ENCODE peak calls at places on chromosome 7, in four cellular contexts. M is IMR-90, E is heart right ventricle, S is Panc1. U is an unnamed sample. For H3K9me3 and H3K4me1, the result is how much of the 10 kb centered on the place peaks cover.

GRCh38 chr7:28155964-28156363 is 24.6 kb downstream of the JAZF1 start:
- DNase-seq in E (no peak), S (no peak), M (peak), U (no peak)

GRCh38 chr7:124752310-124752709 is 13.3 kb downstream of the GPR37 start:
- DNase-seq in M (peak), E (no peak), S (no peak), U (no peak)

GRCh38 chr7:99601656-99602310 is 3.7 kb downstream of the TMEM225B start:
- DNase-seq in M (no peak), E (no peak), S (no peak), U (no peak)

GRCh38 chr7:104341545-104341944 is 13.1 kb downstream of the LHFPL3 start:
- DNase-seq in S (no peak), E (no peak), M (no peak), U (no peak)

GRCh38 chr7:121608785-121609184 is 212.7 kb upstream of the FAM3C start:
- DNase-seq in S (no peak), M (no peak), E (no peak), U (no peak)

GRCh38 chr7:45212606-45213005 is 55.0 kb downstream of the RAMP3 start:
- DNase-seq in M (no peak), E (no peak), S (no peak), U (no peak)

GRCh38 chr7:95545007-95545615 is 51.2 kb downstream of the PDK4 start:
- DNase-seq in M (peak), S (peak), E (peak), U (peak)

GRCh38 chr7:41869091-41869490 is 166.2 kb upstream of the INHBA start:
- DNase-seq in M (peak), S (no peak), E (no peak), U (peak)

GRCh38 chr7:46494026-46494425 is 573.0 kb upstream of the IGFBP3 start:
- DNase-seq in M (peak), E (no peak), S (no peak), U (no peak)

GRCh38 chr7:134174797-134175261 is 47.7 kb downstream of the LRGUK start:
- DNase-seq in S (peak), M (peak), E (no peak), U (no peak)

GRCh38 chr7:151053091-151053490 is 4.6 kb downstream of the CDK5 start:
- DNase-seq in S (no peak), E (no peak), M (no peak), U (no peak)

GRCh38 chr7:150405584-150406310 is 26.6 kb downstream of the ZNF775 start:
- DNase-seq in S (no peak), E (no peak), M (peak), U (no peak)

GRCh38 chr7:149624006-149624405 is 126.4 kb upstream of the ZNF746 start:
- DNase-seq in E (no peak), S (no peak), M (peak), U (peak)

GRCh38 chr7:152897401-152897800 is 137.8 kb downstream of the ACTR3B start:
- DNase-seq in S (no peak), M (no peak), E (no peak), U (no peak)

GRCh38 chr7:97298561-97298960 is 181.1 kb downstream of the SDHAF3 start:
- DNase-seq in S (no peak), E (no peak), M (no peak), U (no peak)

GRCh38 chr7:749121-749520 is 22.0 kb upstream of the PRKAR1B start:
- DNase-seq in S (no peak), M (no peak), E (no peak), U (peak)

GRCh38 chr7:154853063-154853726 is 149.7 kb downstream of the PAXIP1 start:
- DNase-seq in S (no peak), E (no peak), M (no peak), U (no peak)

GRCh38 chr7:107355616-107356015 is 114.2 kb upstream of the GPR22 start:
- DNase-seq in S (no peak), E (no peak), M (peak), U (no peak)

GRCh38 chr7:1598286-1598685 is 28.5 kb upstream of the PSMG3 start:
- DNase-seq in S (no peak), M (no peak), E (no peak), U (no peak)

GRCh38 chr7:32587431-32587948 is 92.2 kb downstream of the AVL9 start:
- DNase-seq in S (peak), E (peak), M (peak), U (peak)

GRCh38 chr7:11437987-11438386 is 394.0 kb downstream of the THSD7A start:
- DNase-seq in S (no peak), M (peak), E (no peak), U (no peak)

GRCh38 chr7:138359891-138360582 is 100.0 kb upstream of the TRIM24 start:
- DNase-seq in M (no peak), E (no peak), S (no peak), U (no peak)

GRCh38 chr7:135333196-135333595 is 99.6 kb downstream of the STRA8 start:
- DNase-seq in E (no peak), M (peak), S (no peak), U (no peak)

GRCh38 chr7:28018446-28018845 is 162.1 kb downstream of the JAZF1 start:
- DNase-seq in S (no peak), E (no peak), M (peak), U (no peak)

GRCh38 chr7:69994907-69995542 is 396.8 kb downstream of the AUTS2 start:
- DNase-seq in S (no peak), E (no peak), M (no peak), U (no peak)

GRCh38 chr7:17674166-17674955 is 265.9 kb downstream of the SNX13 start:
- DNase-seq in M (no peak), E (no peak), S (no peak), U (no peak)

GRCh38 chr7:132846086-132846485 is 235.8 kb downstream of the CHCHD3 start:
- DNase-seq in S (no peak), E (peak), M (no peak), U (no peak)

GRCh38 chr7:37495574-37496184 is 47.0 kb upstream of the ELMO1 start:
- DNase-seq in M (peak), S (peak), E (no peak), U (peak)

GRCh38 chr7:87000344-87000743 is 59.1 kb downstream of the ELAPOR2 start:
- DNase-seq in M (no peak), E (no peak), S (no peak), U (no peak)

GRCh38 chr7:66748127-66748511 is 7.6 kb downstream of the RABGEF1 start:
- DNase-seq in E (no peak), M (no peak), S (no peak), U (no peak)

GRCh38 chr7:55052081-55052480 is 33.3 kb downstream of the EGFR start:
- DNase-seq in S (no peak), E (no peak), M (peak), U (peak)

GRCh38 chr7:137999496-138000080 is 2.3 kb downstream of the CREB3L2 start:
- DNase-seq in S (no peak), E (no peak), M (no peak), U (no peak)

GRCh38 chr7:7992502-7992901 is 23.9 kb downstream of the GLCCI1 start:
- DNase-seq in E (no peak), S (no peak), M (peak), U (no peak)

GRCh38 chr7:100726998-100727761 is 6.2 kb upstream of the ZAN start:
- DNase-seq in S (peak), E (no peak), M (peak), U (no peak)

GRCh38 chr7:64183126-64183742 is 23.8 kb upstream of the ZNF735 start:
- DNase-seq in E (peak), S (no peak), M (no peak), U (no peak)

GRCh38 chr7:96303686-96304443 is 18.0 kb downstream of the SLC25A13 start:
- DNase-seq in S (no peak), E (no peak), M (peak), U (no peak)

GRCh38 chr7:135335628-135336139 is 102.0 kb downstream of the STRA8 start:
- DNase-seq in E (peak), S (peak), M (peak), U (peak)

GRCh38 chr7:25527665-25528064 is 299.4 kb upstream of the NPVF start:
- DNase-seq in M (no peak), E (no peak), S (no peak), U (no peak)

GRCh38 chr7:106262268-106262881 is 22.4 kb downstream of the NAMPT start:
- DNase-seq in S (no peak), M (no peak), E (no peak), U (no peak)

GRCh38 chr7:106269263-106269961 is 15.4 kb downstream of the NAMPT start:
- DNase-seq in S (no peak), E (no peak), M (no peak), U (no peak)

GRCh38 chr7:106270122-106270977 is 14.4 kb downstream of the NAMPT start:
- DNase-seq in M (no peak), E (no peak), S (no peak), U (no peak)

GRCh38 chr7:106260136-106260561 is 24.6 kb downstream of the NAMPT start:
- DNase-seq in E (no peak), M (no peak), S (no peak), U (no peak)

DNA sequence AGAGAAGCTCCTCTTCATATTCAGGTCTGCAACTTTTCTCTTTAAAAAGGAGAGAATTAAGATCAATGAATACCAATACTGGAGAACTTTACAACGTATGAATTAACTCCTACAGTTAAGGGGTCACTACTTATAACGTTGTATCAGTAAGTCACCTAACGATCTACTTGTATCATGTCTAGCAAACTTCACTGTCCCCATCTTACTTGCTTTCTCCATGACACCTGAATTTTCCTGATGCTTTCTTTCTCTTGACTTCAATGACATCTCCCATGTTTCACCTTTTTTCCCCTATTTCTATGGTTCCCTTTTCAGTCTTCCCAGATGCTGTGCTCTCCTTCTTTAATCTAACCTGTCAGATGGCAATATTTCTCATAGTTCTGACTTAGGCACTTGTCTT is 19.6 kb downstream of the NAMPT start:
- DNase-seq in M (no peak), E (no peak), S (no peak), U (no peak)
- H3K9me3 ChIP-seq in M (under half), E (under half), S (under half), U (under half)

DNA sequence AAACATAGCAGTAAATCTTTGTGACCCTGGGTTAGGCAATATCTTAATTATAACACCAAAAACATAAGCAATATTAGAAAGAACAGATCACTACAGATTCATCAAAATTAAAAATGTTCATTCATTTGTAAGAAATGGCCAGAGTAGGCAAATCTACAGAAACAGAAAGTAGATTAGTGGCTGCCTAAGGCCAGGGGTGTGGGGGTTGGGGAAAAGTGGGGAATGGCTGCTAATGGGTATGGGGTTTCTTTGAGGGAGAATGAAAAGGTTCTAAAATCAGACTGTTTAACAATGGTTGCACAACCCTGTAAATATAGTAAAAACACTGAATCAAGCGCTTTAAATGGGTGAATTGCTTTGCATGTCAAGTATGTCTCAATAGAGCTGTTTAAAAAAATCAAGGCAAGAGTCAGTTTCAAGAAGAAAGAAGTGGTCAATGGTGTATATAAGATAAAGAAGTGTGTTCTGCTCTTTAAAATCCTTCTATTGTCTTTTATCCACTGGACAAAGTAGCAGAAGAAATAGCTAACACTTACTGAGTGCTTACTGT is 42.6 kb downstream of the CDK6 start:
- DNase-seq in S (no peak), E (no peak), M (peak), U (peak)
- H3K4me1 ChIP-seq in S (under half), E (under half), M (under half), U (under half)

GRCh38 chr7:108613147-108613948 is 43.7 kb downstream of the DNAJB9 start:
- DNase-seq in E (no peak), M (peak), S (peak), U (peak)

GRCh38 chr7:108618056-108618455 is 48.4 kb downstream of the DNAJB9 start:
- DNase-seq in E (no peak), M (no peak), S (no peak), U (no peak)

GRCh38 chr7:108613949-108614381 is 44.3 kb downstream of the DNAJB9 start:
- DNase-seq in E (no peak), M (no peak), S (no peak), U (no peak)

GRCh38 chr7:108611268-108611667 is 41.6 kb downstream of the DNAJB9 start:
- DNase-seq in S (no peak), M (no peak), E (no peak), U (no peak)

DNA sequence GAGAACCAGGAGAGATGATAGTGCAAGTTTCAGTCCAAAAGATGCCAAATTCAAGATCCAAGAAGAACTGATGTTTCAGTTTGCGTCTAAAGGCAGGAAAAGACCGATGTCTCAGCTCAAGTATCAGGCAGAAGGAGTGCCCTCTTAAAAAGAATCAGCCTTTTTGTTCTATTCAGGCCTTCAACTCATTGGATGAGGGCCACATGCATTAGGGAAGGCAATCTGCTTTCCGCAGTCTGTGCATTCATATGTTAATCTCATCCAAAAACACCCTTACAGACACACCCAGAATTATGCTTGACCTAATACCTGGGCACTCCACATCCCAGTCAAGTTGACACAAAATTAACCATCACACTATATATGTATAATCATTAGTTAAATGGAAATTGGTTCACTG is 45.2 kb downstream of the DNAJB9 start:
- DNase-seq in S (no peak), M (no peak), E (no peak), U (no peak)
- H3K9me3 ChIP-seq in S (under half), M (under half), E (under half), U (under half)

GRCh38 chr7:143499246-143499645 is 21.6 kb downstream of the TAS2R41 start:
- DNase-seq in S (no peak), M (peak), E (peak), U (peak)
- H3K4me1 ChIP-seq in S (under half), M (under half), E (under half), U (under half)

GRCh38 chr7:127674361-127674760 is 22.4 kb downstream of the SND1 start:
- DNase-seq in S (no peak), M (peak), E (no peak), U (no peak)
- H3K9me3 ChIP-seq in S (under half), M (under half), E (under half), U (under half)

GRCh38 chr7:47808321-47808720 is 139.9 kb downstream of the PKD1L1 start:
- DNase-seq in S (no peak), E (no peak), M (no peak), U (no peak)

GRCh38 chr7:47807756-47808155 is 140.5 kb downstream of the PKD1L1 start:
- DNase-seq in M (no peak), S (no peak), E (no peak), U (no peak)

GRCh38 chr7:47811632-47812380 is 136.5 kb downstream of the PKD1L1 start:
- DNase-seq in S (no peak), M (no peak), E (no peak), U (no peak)

GRCh38 chr7:47807126-47807525 is 141.1 kb downstream of the PKD1L1 start:
- DNase-seq in E (no peak), S (no peak), M (no peak), U (no peak)

GRCh38 chr7:47809387-47809786 is 138.9 kb downstream of the PKD1L1 start:
- DNase-seq in M (no peak), S (no peak), E (no peak), U (no peak)
- H3K4me1 ChIP-seq in M (under half), S (half or more), E (under half), U (under half)

DNA sequence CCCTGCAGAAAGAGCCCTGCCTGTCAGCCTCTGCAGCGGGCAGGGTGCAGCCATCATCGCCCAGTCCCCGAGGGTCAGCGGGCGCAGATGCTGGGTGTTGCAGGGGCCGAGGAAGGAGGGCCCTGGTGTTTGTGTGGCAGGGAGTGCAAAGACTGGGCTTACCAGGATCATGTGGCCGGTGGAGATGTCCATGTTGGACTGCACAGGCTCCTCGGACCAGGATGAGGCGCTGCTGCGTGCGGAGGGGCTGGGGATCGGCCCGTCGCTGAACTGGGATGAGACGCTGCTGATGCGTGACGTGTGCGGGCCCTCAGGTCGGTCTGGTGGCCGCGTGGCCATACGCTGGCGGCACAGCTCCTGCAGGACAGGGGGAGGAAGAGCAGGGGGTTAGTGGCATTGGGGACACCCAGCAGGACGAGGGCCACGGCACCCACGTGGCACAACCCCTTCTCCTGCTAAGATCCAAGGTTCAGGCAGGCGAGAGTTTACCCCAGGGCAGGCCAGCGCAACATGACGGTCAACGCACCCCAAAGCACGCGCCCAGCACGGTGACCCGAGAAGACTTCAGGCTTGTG is 319.5 kb downstream of the DNAJB6 start:
- DNase-seq in E (no peak), S (no peak), M (no peak), U (no peak)
- H3K9me3 ChIP-seq in E (under half), S (under half), M (half or more), U (under half)

U was measured in cardiac muscle cell.